ENCODE peak calls at places on chromosomes 6 and 20, in nine cellular contexts. One of them, this sample, is unnamed. For H3K4me1, the result is how much of the 10 kb centered on the place peaks cover.

GRCh38 chr6:26105842-26106241 is 18.6 kb downstream of the HFE start:
- DNase-seq in tibial nerve: no peak
- DNase-seq in PC-3: peak
- DNase-seq in cardiac muscle cell: no peak
- DNase-seq in endothelial cell of umbilical vein: no peak
- DNase-seq in stomach: no peak
- DNase-seq in H9: no peak
- DNase-seq in OCI-LY7: no peak
- DNase-seq in CD8-positive, alpha-beta memory T cell: no peak
- DNase-seq in this sample: no peak

GRCh38 chr6:79989641-79990040 is 14.8 kb upstream of the TTK start:
- DNase-seq in H9: no peak
- DNase-seq in stomach: no peak
- DNase-seq in endothelial cell of umbilical vein: no peak
- DNase-seq in OCI-LY7: no peak
- DNase-seq in CD8-positive, alpha-beta memory T cell: no peak
- DNase-seq in PC-3: no peak
- DNase-seq in cardiac muscle cell: no peak
- DNase-seq in tibial nerve: no peak
- DNase-seq in this sample: no peak

GRCh38 chr20:19462491-19462890 is 250.0 kb downstream of the SLC24A3 start:
- DNase-seq in PC-3: no peak
- DNase-seq in H9: no peak
- DNase-seq in cardiac muscle cell: no peak
- DNase-seq in tibial nerve: no peak
- DNase-seq in OCI-LY7: no peak
- DNase-seq in endothelial cell of umbilical vein: no peak
- DNase-seq in stomach: no peak
- DNase-seq in CD8-positive, alpha-beta memory T cell: no peak
- DNase-seq in this sample: no peak

GRCh38 chr6:98845201-98846020 is 11.0 kb downstream of the POU3F2 start:
- DNase-seq in stomach: peak
- DNase-seq in endothelial cell of umbilical vein: peak
- DNase-seq in cardiac muscle cell: peak
- DNase-seq in OCI-LY7: peak
- DNase-seq in H9: peak
- DNase-seq in PC-3: peak
- DNase-seq in CD8-positive, alpha-beta memory T cell: peak
- DNase-seq in tibial nerve: no peak
- DNase-seq in this sample: peak

GRCh38 chr20:35370751-35371150 is 41.0 kb downstream of the UQCC1 start:
- DNase-seq in H9: no peak
- DNase-seq in PC-3: no peak
- DNase-seq in cardiac muscle cell: no peak
- DNase-seq in stomach: no peak
- DNase-seq in CD8-positive, alpha-beta memory T cell: no peak
- DNase-seq in tibial nerve: no peak
- DNase-seq in OCI-LY7: no peak
- DNase-seq in endothelial cell of umbilical vein: no peak
- DNase-seq in this sample: no peak

GRCh38 chr6:34560366-34561226 is 4.5 kb upstream of the SPDEF start:
- DNase-seq in stomach: peak
- DNase-seq in PC-3: no peak
- DNase-seq in OCI-LY7: no peak
- DNase-seq in endothelial cell of umbilical vein: peak
- DNase-seq in H9: no peak
- DNase-seq in tibial nerve: no peak
- DNase-seq in cardiac muscle cell: peak
- DNase-seq in CD8-positive, alpha-beta memory T cell: no peak
- DNase-seq in this sample: no peak

GRCh38 chr20:42010090-42010489 is 391.9 kb upstream of the CHD6 start:
- DNase-seq in H9: no peak
- DNase-seq in stomach: no peak
- DNase-seq in endothelial cell of umbilical vein: no peak
- DNase-seq in cardiac muscle cell: no peak
- DNase-seq in tibial nerve: no peak
- DNase-seq in CD8-positive, alpha-beta memory T cell: no peak
- DNase-seq in OCI-LY7: no peak
- DNase-seq in PC-3: no peak
- DNase-seq in this sample: no peak

GRCh38 chr6:148445620-148446019 is 103.0 kb downstream of the SASH1 start:
- DNase-seq in tibial nerve: no peak
- DNase-seq in CD8-positive, alpha-beta memory T cell: no peak
- DNase-seq in endothelial cell of umbilical vein: peak
- DNase-seq in stomach: no peak
- DNase-seq in PC-3: peak
- DNase-seq in OCI-LY7: no peak
- DNase-seq in H9: no peak
- DNase-seq in cardiac muscle cell: peak
- DNase-seq in this sample: no peak

GRCh38 chr6:136761227-136761922 is 30.9 kb downstream of the MAP3K5 start:
- DNase-seq in OCI-LY7: peak
- DNase-seq in stomach: no peak
- DNase-seq in H9: no peak
- DNase-seq in CD8-positive, alpha-beta memory T cell: peak
- DNase-seq in endothelial cell of umbilical vein: peak
- DNase-seq in PC-3: no peak
- DNase-seq in tibial nerve: no peak
- DNase-seq in cardiac muscle cell: peak
- DNase-seq in this sample: no peak

GRCh38 chr6:14559754-14560527 is 442.4 kb downstream of the CD83 start:
- DNase-seq in cardiac muscle cell: no peak
- DNase-seq in tibial nerve: no peak
- DNase-seq in H9: no peak
- DNase-seq in CD8-positive, alpha-beta memory T cell: no peak
- DNase-seq in endothelial cell of umbilical vein: no peak
- DNase-seq in stomach: no peak
- DNase-seq in PC-3: peak
- DNase-seq in OCI-LY7: no peak
- DNase-seq in this sample: no peak

GRCh38 chr6:130018292-130018829 is at the start of gene L3MBTL3:
- DNase-seq in tibial nerve: peak
- DNase-seq in stomach: peak
- DNase-seq in H9: peak
- DNase-seq in OCI-LY7: peak
- DNase-seq in cardiac muscle cell: peak
- DNase-seq in endothelial cell of umbilical vein: peak
- DNase-seq in CD8-positive, alpha-beta memory T cell: peak
- DNase-seq in PC-3: peak
- DNase-seq in this sample: peak

GRCh38 chr6:145453376-145453775 is 281.9 kb downstream of the EPM2A start:
- DNase-seq in endothelial cell of umbilical vein: peak
- DNase-seq in CD8-positive, alpha-beta memory T cell: no peak
- DNase-seq in H9: no peak
- DNase-seq in cardiac muscle cell: peak
- DNase-seq in tibial nerve: no peak
- DNase-seq in PC-3: no peak
- DNase-seq in OCI-LY7: no peak
- DNase-seq in stomach: no peak
- DNase-seq in this sample: no peak

GRCh38 chr6:53309897-53310291 is 38.9 kb downstream of the ELOVL5 start:
- DNase-seq in tibial nerve: no peak
- DNase-seq in H9: no peak
- DNase-seq in PC-3: no peak
- DNase-seq in stomach: no peak
- DNase-seq in CD8-positive, alpha-beta memory T cell: no peak
- DNase-seq in cardiac muscle cell: no peak
- DNase-seq in OCI-LY7: no peak
- DNase-seq in endothelial cell of umbilical vein: no peak
- DNase-seq in this sample: no peak
- H3K4me1 ChIP-seq in tibial nerve: under half
- H3K4me1 ChIP-seq in H9: under half
- H3K4me1 ChIP-seq in PC-3: under half
- H3K4me1 ChIP-seq in stomach: under half
- H3K4me1 ChIP-seq in CD8-positive, alpha-beta memory T cell: half or more
- H3K4me1 ChIP-seq in cardiac muscle cell: under half
- H3K4me1 ChIP-seq in OCI-LY7: half or more
- H3K4me1 ChIP-seq in endothelial cell of umbilical vein: under half
- H3K4me1 ChIP-seq in this sample: half or more

GRCh38 chr6:42336431-42336830 is 115.3 kb downstream of the TRERF1 start:
- DNase-seq in cardiac muscle cell: no peak
- DNase-seq in stomach: no peak
- DNase-seq in endothelial cell of umbilical vein: no peak
- DNase-seq in CD8-positive, alpha-beta memory T cell: no peak
- DNase-seq in PC-3: no peak
- DNase-seq in tibial nerve: no peak
- DNase-seq in OCI-LY7: no peak
- DNase-seq in H9: no peak
- DNase-seq in this sample: no peak

GRCh38 chr6:42335896-42336295 is 115.8 kb downstream of the TRERF1 start:
- DNase-seq in OCI-LY7: no peak
- DNase-seq in H9: no peak
- DNase-seq in stomach: no peak
- DNase-seq in endothelial cell of umbilical vein: no peak
- DNase-seq in tibial nerve: no peak
- DNase-seq in cardiac muscle cell: no peak
- DNase-seq in CD8-positive, alpha-beta memory T cell: no peak
- DNase-seq in PC-3: no peak
- DNase-seq in this sample: no peak

GRCh38 chr6:42333622-42334021 is 116.0 kb upstream of the MRPS10 start:
- DNase-seq in CD8-positive, alpha-beta memory T cell: no peak
- DNase-seq in OCI-LY7: no peak
- DNase-seq in cardiac muscle cell: no peak
- DNase-seq in tibial nerve: no peak
- DNase-seq in PC-3: no peak
- DNase-seq in H9: no peak
- DNase-seq in stomach: no peak
- DNase-seq in endothelial cell of umbilical vein: no peak
- DNase-seq in this sample: no peak

GRCh38 chr6:42332916-42333315 is 115.3 kb upstream of the MRPS10 start:
- DNase-seq in endothelial cell of umbilical vein: no peak
- DNase-seq in CD8-positive, alpha-beta memory T cell: no peak
- DNase-seq in stomach: no peak
- DNase-seq in cardiac muscle cell: no peak
- DNase-seq in tibial nerve: no peak
- DNase-seq in OCI-LY7: no peak
- DNase-seq in H9: no peak
- DNase-seq in PC-3: no peak
- DNase-seq in this sample: no peak

GRCh38 chr6:42334870-42335269 is 116.9 kb downstream of the TRERF1 start:
- DNase-seq in PC-3: no peak
- DNase-seq in endothelial cell of umbilical vein: no peak
- DNase-seq in cardiac muscle cell: no peak
- DNase-seq in CD8-positive, alpha-beta memory T cell: no peak
- DNase-seq in OCI-LY7: no peak
- DNase-seq in stomach: no peak
- DNase-seq in H9: no peak
- DNase-seq in tibial nerve: no peak
- DNase-seq in this sample: no peak
- H3K4me1 ChIP-seq in PC-3: under half
- H3K4me1 ChIP-seq in endothelial cell of umbilical vein: under half
- H3K4me1 ChIP-seq in cardiac muscle cell: under half
- H3K4me1 ChIP-seq in CD8-positive, alpha-beta memory T cell: under half
- H3K4me1 ChIP-seq in OCI-LY7: under half
- H3K4me1 ChIP-seq in stomach: under half
- H3K4me1 ChIP-seq in H9: under half
- H3K4me1 ChIP-seq in tibial nerve: under half
- H3K4me1 ChIP-seq in this sample: half or more

GRCh38 chr20:25056601-25057233 is 1.2 kb downstream of the ACSS1 start:
- DNase-seq in tibial nerve: no peak
- DNase-seq in stomach: peak
- DNase-seq in endothelial cell of umbilical vein: no peak
- DNase-seq in PC-3: no peak
- DNase-seq in OCI-LY7: no peak
- DNase-seq in cardiac muscle cell: peak
- DNase-seq in CD8-positive, alpha-beta memory T cell: no peak
- DNase-seq in H9: no peak
- DNase-seq in this sample: no peak

GRCh38 chr20:25058051-25058796 is at the start of gene ACSS1:
- DNase-seq in CD8-positive, alpha-beta memory T cell: peak
- DNase-seq in PC-3: peak
- DNase-seq in cardiac muscle cell: peak
- DNase-seq in stomach: peak
- DNase-seq in OCI-LY7: peak
- DNase-seq in H9: peak
- DNase-seq in endothelial cell of umbilical vein: peak
- DNase-seq in tibial nerve: peak
- DNase-seq in this sample: no peak

GRCh38 chr20:25055711-25056492 is 2.0 kb downstream of the ACSS1 start:
- DNase-seq in H9: no peak
- DNase-seq in OCI-LY7: no peak
- DNase-seq in CD8-positive, alpha-beta memory T cell: no peak
- DNase-seq in endothelial cell of umbilical vein: peak
- DNase-seq in cardiac muscle cell: peak
- DNase-seq in stomach: peak
- DNase-seq in tibial nerve: no peak
- DNase-seq in PC-3: peak
- DNase-seq in this sample: no peak

GRCh38 chr20:25058797-25059486 is 1.0 kb upstream of the ACSS1 start:
- DNase-seq in endothelial cell of umbilical vein: peak
- DNase-seq in CD8-positive, alpha-beta memory T cell: no peak
- DNase-seq in cardiac muscle cell: peak
- DNase-seq in tibial nerve: no peak
- DNase-seq in stomach: peak
- DNase-seq in PC-3: peak
- DNase-seq in OCI-LY7: no peak
- DNase-seq in H9: no peak
- DNase-seq in this sample: no peak

DNA sequence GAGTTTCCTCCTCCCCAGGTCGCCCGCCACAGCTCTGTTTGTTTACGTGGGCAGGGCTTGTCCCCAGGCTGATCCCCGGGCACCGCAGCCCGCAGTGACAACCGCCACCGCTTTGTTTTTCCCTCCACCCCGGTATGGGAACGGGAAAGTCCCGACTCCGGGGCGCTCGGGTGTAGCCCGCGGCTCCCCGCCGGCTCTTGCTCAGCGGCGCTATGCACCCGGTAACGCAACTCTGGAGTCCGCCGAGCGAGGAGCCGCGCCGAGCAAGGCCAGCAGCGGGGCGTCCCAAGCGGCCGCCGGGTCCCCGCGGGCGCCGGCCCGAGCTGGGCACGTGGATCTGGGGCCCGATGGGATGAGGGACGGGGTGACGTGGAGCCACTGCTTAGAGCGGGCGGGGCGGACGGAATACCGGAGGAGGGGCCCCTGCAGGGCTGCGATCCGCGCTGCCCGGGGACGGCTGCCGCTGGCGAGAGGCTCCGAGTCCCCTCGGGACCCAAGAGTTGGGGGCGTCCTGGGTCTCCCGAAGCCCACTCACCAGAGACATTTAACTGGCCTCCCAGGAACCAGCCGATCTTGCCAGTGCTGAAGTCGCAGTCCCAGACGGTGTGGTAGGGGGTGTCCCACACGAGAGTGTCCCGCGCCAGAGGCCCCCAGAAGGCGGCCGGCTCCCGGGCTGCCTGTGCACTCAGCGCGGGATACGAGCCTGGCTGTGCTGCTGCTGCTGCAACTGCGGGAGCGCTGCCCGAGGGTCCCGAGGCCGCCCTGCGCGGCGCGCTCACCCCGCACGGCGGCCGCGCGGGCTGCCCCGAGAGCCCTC is 497 bp downstream of the ACSS1 start:
- DNase-seq in stomach: peak
- DNase-seq in endothelial cell of umbilical vein: peak
- DNase-seq in OCI-LY7: no peak
- DNase-seq in H9: no peak
- DNase-seq in PC-3: peak
- DNase-seq in cardiac muscle cell: peak
- DNase-seq in tibial nerve: peak
- DNase-seq in CD8-positive, alpha-beta memory T cell: peak
- DNase-seq in this sample: no peak
- H3K4me1 ChIP-seq in stomach: half or more
- H3K4me1 ChIP-seq in endothelial cell of umbilical vein: under half
- H3K4me1 ChIP-seq in OCI-LY7: under half
- H3K4me1 ChIP-seq in H9: under half
- H3K4me1 ChIP-seq in PC-3: under half
- H3K4me1 ChIP-seq in cardiac muscle cell: under half
- H3K4me1 ChIP-seq in tibial nerve: under half
- H3K4me1 ChIP-seq in CD8-positive, alpha-beta memory T cell: half or more
- H3K4me1 ChIP-seq in this sample: under half

GRCh38 chr6:71252407-71252806 is 36.2 kb upstream of the OGFRL1 start:
- DNase-seq in H9: no peak
- DNase-seq in CD8-positive, alpha-beta memory T cell: no peak
- DNase-seq in stomach: no peak
- DNase-seq in cardiac muscle cell: no peak
- DNase-seq in tibial nerve: no peak
- DNase-seq in PC-3: no peak
- DNase-seq in OCI-LY7: no peak
- DNase-seq in endothelial cell of umbilical vein: no peak
- DNase-seq in this sample: no peak
- H3K4me1 ChIP-seq in H9: under half
- H3K4me1 ChIP-seq in CD8-positive, alpha-beta memory T cell: under half
- H3K4me1 ChIP-seq in stomach: under half
- H3K4me1 ChIP-seq in cardiac muscle cell: under half
- H3K4me1 ChIP-seq in tibial nerve: under half
- H3K4me1 ChIP-seq in PC-3: under half
- H3K4me1 ChIP-seq in OCI-LY7: half or more
- H3K4me1 ChIP-seq in endothelial cell of umbilical vein: half or more
- H3K4me1 ChIP-seq in this sample: under half